ENCODE peak calls at places on chromosomes 5 and 9, in ten cellular contexts. C is ovary; D is dorsolateral prefrontal cortex; V is AG04450; L is tibial artery; P is transverse colon; A is astrocyte of the spinal cord; M is H1; N is CD8-positive, alpha-beta T cell; E is AG09319. K is an unnamed sample.

GRCh38 chr9:34957492-34958410 is at the start of gene PHF24:
- DNase-seq in E (no peak), A (no peak), M (no peak), D (peak), N (peak), P (no peak), L (no peak), C (no peak), V (no peak), K (peak)

GRCh38 chr5:80192507-80193241 is 63.2 kb downstream of the SERINC5 start:
- DNase-seq in V (no peak), P (no peak), D (no peak), M (no peak), A (no peak), E (no peak), C (peak), L (no peak), N (no peak), K (peak)

GRCh38 chr5:175873090-175873454 is 1.7 kb downstream of the CPLX2 start:
- DNase-seq in D (peak), N (no peak), M (no peak), E (no peak), A (no peak), L (no peak), P (no peak), V (no peak), C (no peak), K (peak)

GRCh38 chr5:57366744-57367143 is 115.9 kb downstream of the ACTBL2 start:
- DNase-seq in P (no peak), E (no peak), A (no peak), L (no peak), N (no peak), V (peak), D (no peak), C (no peak), M (no peak), K (peak)

GRCh38 chr5:37900692-37901091 is 60.9 kb upstream of the GDNF start:
- DNase-seq in C (peak), A (peak), D (no peak), N (no peak), M (no peak), P (peak), L (peak), V (no peak), E (no peak), K (peak)

GRCh38 chr5:76849767-76850291 is at the start of gene S100Z:
- DNase-seq in M (no peak), L (no peak), A (no peak), V (no peak), N (peak), C (no peak), E (no peak), D (no peak), P (no peak), K (peak)

GRCh38 chr5:167442922-167443321 is 848.5 kb upstream of the WWC1 start:
- DNase-seq in L (no peak), E (no peak), A (peak), P (no peak), N (no peak), M (no peak), D (no peak), V (no peak), C (no peak), K (peak)

GRCh38 chr9:69204869-69205268 is 30.8 kb downstream of the TJP2 start:
- DNase-seq in D (peak), L (no peak), N (no peak), E (no peak), P (no peak), C (no peak), V (no peak), M (no peak), A (no peak), K (peak)

GRCh38 chr9:123053711-123054110 is 20.2 kb downstream of the GPR21 start:
- DNase-seq in A (no peak), D (no peak), N (no peak), M (no peak), V (no peak), P (no peak), E (no peak), C (no peak), L (no peak), K (no peak)

GRCh38 chr5:153827407-153827806 is 211.3 kb downstream of the FAM114A2 start:
- DNase-seq in D (no peak), N (no peak), V (no peak), A (no peak), L (peak), E (no peak), M (no peak), C (no peak), P (no peak), K (no peak)
- TF ChIP-seq CTCF in D (no peak), N (no peak), V (peak), A (peak), L (no peak), E (peak), M (peak), C (no peak), P (no peak), K (peak)

GRCh38 chr9:131386258-131386657 is 7.6 kb upstream of the PRRC2B start:
- DNase-seq in D (no peak), M (no peak), V (no peak), E (no peak), C (no peak), L (no peak), A (no peak), N (no peak), P (no peak), K (no peak)

GRCh38 chr9:131390990-131391389 is 2.9 kb upstream of the PRRC2B start:
- DNase-seq in L (no peak), N (no peak), E (no peak), D (no peak), M (no peak), C (no peak), P (no peak), A (no peak), V (no peak), K (no peak)

GRCh38 chr9:131385296-131385695 is 8.6 kb upstream of the PRRC2B start:
- DNase-seq in L (no peak), M (no peak), D (no peak), N (no peak), C (no peak), P (no peak), A (no peak), V (no peak), E (no peak), K (no peak)

GRCh38 chr9:131391504-131391903 is 2.4 kb upstream of the PRRC2B start:
- DNase-seq in D (no peak), A (no peak), M (no peak), C (no peak), P (no peak), E (no peak), N (no peak), V (no peak), L (no peak), K (no peak)

GRCh38 chr9:131387394-131387793 is 6.5 kb upstream of the PRRC2B start:
- DNase-seq in A (no peak), D (no peak), E (no peak), P (no peak), M (no peak), C (no peak), V (no peak), L (no peak), N (no peak), K (no peak)
- TF ChIP-seq CTCF in A (no peak), D (no peak), E (no peak), P (no peak), M (no peak), C (no peak), V (no peak), L (no peak), N (no peak), K (no peak)

GRCh38 chr5:111225926-111226325 is 1.7 kb downstream of the CAMK4 start:
- DNase-seq in N (no peak), L (no peak), P (no peak), M (no peak), A (no peak), V (no peak), C (no peak), D (no peak), E (no peak), K (no peak)

GRCh38 chr5:111224561-111224989 is 391 bp downstream of the CAMK4 start:
- DNase-seq in M (no peak), A (no peak), P (no peak), V (no peak), C (no peak), E (no peak), N (no peak), L (no peak), D (no peak), K (no peak)

GRCh38 chr5:111223086-111223789 is 946 bp upstream of the CAMK4 start:
- DNase-seq in C (no peak), A (no peak), D (no peak), V (no peak), M (no peak), N (peak), E (no peak), L (no peak), P (no peak), K (no peak)

GRCh38 chr5:111226556-111226955 is 2.4 kb downstream of the CAMK4 start:
- DNase-seq in E (no peak), A (no peak), N (no peak), M (no peak), D (no peak), P (no peak), C (no peak), L (no peak), V (no peak), K (no peak)

DNA sequence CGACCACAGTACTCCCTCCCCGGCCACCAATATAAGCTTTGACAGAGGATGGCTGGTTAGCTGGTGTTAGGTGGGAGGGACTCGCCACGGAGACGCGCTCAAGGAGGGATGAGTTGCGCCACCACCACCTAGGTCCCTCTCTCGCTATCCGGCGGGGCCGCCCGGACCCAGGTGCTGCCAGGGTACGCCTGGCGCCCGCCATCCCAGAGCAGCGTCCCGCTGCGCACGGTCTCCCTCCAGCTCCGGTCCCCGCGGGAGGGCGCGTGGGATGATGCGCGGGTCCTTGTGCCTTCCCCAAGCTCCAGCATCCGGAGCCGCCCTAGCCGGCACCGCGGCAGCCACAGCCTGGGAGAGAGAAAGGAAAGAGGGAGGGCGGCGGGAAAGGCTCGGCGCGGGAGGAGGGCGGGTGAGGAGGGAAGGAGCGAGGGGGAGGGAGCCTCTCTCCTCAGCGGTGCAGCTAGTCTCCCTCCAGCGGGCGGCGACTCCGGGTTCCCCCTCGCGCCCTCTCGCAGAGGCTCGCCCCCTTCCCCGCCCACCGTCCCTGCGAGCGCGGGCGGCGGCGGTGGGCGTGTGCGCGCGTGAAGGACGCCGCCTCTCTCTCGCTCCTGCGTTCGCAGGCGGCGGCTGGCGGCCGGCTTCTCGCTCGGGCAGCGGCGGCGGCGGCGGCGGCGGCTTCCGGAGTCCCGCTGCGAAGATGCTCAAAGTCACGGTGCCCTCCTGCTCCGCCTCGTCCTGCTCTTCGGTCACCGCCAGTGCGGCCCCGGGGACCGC is at the start of gene CAMK4:
- DNase-seq in P (peak), N (peak), E (peak), C (peak), M (peak), A (peak), L (peak), D (peak), V (peak), K (peak)
- TF ChIP-seq CTCF in P (no peak), N (peak), E (peak), C (no peak), M (peak), A (peak), L (no peak), D (peak), V (peak), K (no peak)

GRCh38 chr9:114072181-114073140 is 5.6 kb downstream of the AMBP start:
- DNase-seq in M (no peak), C (peak), V (no peak), D (peak), N (no peak), L (peak), A (peak), E (peak), P (peak), K (peak)
- TF ChIP-seq CTCF in M (peak), C (no peak), V (no peak), D (no peak), N (no peak), L (no peak), A (peak), E (no peak), P (no peak), K (no peak)

DNA sequence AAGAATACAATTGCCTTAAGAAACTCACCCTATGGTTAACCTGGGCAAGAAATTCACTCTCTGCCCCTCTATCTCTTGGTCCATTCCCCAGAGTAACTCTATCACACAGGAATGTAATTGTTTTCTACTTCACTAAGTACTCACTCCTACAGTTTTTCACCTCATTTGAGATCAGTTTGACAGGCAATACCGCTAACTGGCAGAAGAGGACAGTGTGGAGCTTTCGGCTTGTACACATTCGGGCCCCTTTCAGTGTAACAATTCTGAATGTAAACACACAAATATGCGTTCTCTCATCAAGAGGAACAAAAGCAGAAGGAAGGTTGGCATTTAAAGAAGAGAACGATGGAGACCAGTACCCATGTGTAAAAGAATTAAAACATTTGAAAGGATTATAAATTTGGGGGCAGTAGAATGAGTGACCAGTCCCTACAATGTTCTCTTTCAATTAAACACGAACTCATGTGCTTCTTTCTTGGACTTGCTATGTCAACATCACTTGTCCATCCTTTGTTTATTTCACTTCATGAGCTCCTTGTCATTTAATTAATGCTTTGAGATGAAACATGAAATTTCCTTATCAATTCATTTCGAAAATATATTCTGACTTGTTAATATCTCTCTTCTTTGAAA is 188.5 kb upstream of the GRAMD2B start:
- DNase-seq in V (no peak), A (peak), N (no peak), L (no peak), D (no peak), E (no peak), M (no peak), P (peak), C (no peak), K (peak)
- TF ChIP-seq CTCF in V (peak), A (peak), N (no peak), L (peak), D (peak), E (peak), M (peak), P (peak), C (no peak), K (peak)

GRCh38 chr5:12294151-12294550 is 389.9 kb upstream of the CTNND2 start:
- DNase-seq in N (no peak), P (no peak), A (no peak), M (no peak), C (no peak), V (no peak), E (no peak), L (no peak), D (no peak), K (no peak)

DNA sequence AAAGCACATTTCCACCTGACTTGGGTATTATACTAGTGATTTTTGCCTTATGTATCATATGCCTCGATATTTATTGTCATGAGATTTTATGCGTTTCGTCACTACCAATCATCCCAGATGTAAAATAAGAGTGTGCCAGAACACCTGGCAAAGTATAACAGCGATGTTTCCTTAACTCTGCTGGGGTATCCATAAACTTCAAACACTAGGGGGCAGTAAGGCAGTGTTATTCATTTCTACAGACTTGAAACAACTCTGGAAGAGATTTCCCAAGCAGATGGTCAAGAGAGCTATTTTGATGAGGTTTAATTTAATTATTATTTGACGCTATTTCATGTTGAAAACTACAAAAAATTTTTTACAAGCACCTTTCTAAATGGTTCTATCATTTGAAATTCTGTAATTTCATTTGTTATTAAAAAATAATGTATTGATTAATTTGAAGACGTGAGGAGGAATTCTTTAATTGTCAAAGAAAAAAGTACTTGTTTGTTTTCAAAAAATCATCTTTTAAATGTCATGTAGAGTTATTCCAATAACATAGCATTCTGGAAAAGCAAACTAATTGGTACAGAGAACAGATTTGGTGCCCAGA is 388.5 kb upstream of the CTNND2 start:
- DNase-seq in A (peak), N (no peak), E (no peak), V (no peak), D (no peak), M (peak), C (no peak), L (no peak), P (no peak), K (peak)
- TF ChIP-seq CTCF in A (peak), N (no peak), E (no peak), V (no peak), D (no peak), M (peak), C (no peak), L (no peak), P (no peak), K (no peak)

GRCh38 chr5:10503321-10503720 is 60.5 kb upstream of the ANKRD33B start:
- DNase-seq in M (no peak), A (no peak), N (no peak), E (no peak), V (no peak), C (no peak), P (no peak), L (no peak), D (no peak), K (no peak)

GRCh38 chr5:10503997-10504761 is 59.7 kb upstream of the ANKRD33B start:
- DNase-seq in C (no peak), V (no peak), D (no peak), E (no peak), P (no peak), L (no peak), N (no peak), M (no peak), A (no peak), K (no peak)

GRCh38 chr5:10501554-10502075 is 59.9 kb downstream of the ROPN1L start:
- DNase-seq in A (peak), N (no peak), D (no peak), C (no peak), E (no peak), V (no peak), P (no peak), L (no peak), M (no peak), K (peak)

GRCh38 chr5:10502130-10502529 is 60.5 kb downstream of the ROPN1L start:
- DNase-seq in N (no peak), V (no peak), E (no peak), A (no peak), C (no peak), D (no peak), P (no peak), L (no peak), M (no peak), K (no peak)

GRCh38 chr5:10502578-10502977 is 60.9 kb downstream of the ROPN1L start:
- DNase-seq in M (no peak), V (no peak), D (no peak), N (no peak), C (no peak), P (no peak), A (no peak), L (no peak), E (no peak), K (no peak)
- TF ChIP-seq CTCF in M (no peak), V (no peak), D (no peak), N (no peak), C (no peak), P (no peak), A (no peak), L (no peak), E (no peak), K (no peak)

GRCh38 chr5:10031817-10032216 is 217.9 kb downstream of the ATPSCKMT start:
- DNase-seq in A (no peak), P (no peak), V (no peak), C (no peak), L (no peak), D (no peak), N (no peak), M (no peak), E (no peak), K (no peak)

GRCh38 chr5:10034008-10034407 is 215.7 kb downstream of the ATPSCKMT start:
- DNase-seq in M (no peak), D (peak), P (no peak), C (no peak), A (no peak), V (no peak), E (no peak), N (no peak), L (no peak), K (peak)

GRCh38 chr5:10036136-10036535 is 213.6 kb downstream of the ATPSCKMT start:
- DNase-seq in N (no peak), A (no peak), P (no peak), L (no peak), D (no peak), E (no peak), M (no peak), V (no peak), C (no peak), K (peak)

GRCh38 chr5:10030219-10030831 is 219.4 kb downstream of the ATPSCKMT start:
- DNase-seq in C (no peak), A (peak), P (peak), D (no peak), L (no peak), V (no peak), E (peak), N (no peak), M (no peak), K (peak)
- TF ChIP-seq CTCF in C (no peak), A (peak), P (no peak), D (no peak), L (no peak), V (peak), E (peak), N (no peak), M (peak), K (peak)